ENCODE peak calls at places on chromosome 15, in seven cellular contexts. One of them, this sample, is unnamed.
A peak's percentile ranks its signal among the peaks of the same experiment; 100 is the strongest.

GRCh38 chr15:44666208-44667038 is 3.0 kb upstream of the SPG11 start:
- DNase-seq in coronary artery: no peak
- DNase-seq in sigmoid colon: no peak
- DNase-seq in BJ: no peak
- DNase-seq in nephron progenitor cell: no peak
- DNase-seq in endothelial cell: no peak
- DNase-seq in cardiac muscle cell: no peak
- DNase-seq in this sample: no peak

GRCh38 chr15:76340198-76340801 is 3.7 kb downstream of the ISL2 start:
- DNase-seq in endothelial cell: no peak
- DNase-seq in nephron progenitor cell: peak; percentile 49
- DNase-seq in sigmoid colon: no peak
- DNase-seq in cardiac muscle cell: peak; percentile 49
- DNase-seq in coronary artery: no peak
- DNase-seq in BJ: no peak
- DNase-seq in this sample: peak; percentile 69

GRCh38 chr15:61530769-61531168 is 301.7 kb upstream of the RORA start:
- DNase-seq in BJ: no peak
- DNase-seq in nephron progenitor cell: no peak
- DNase-seq in coronary artery: no peak
- DNase-seq in sigmoid colon: no peak
- DNase-seq in endothelial cell: peak; percentile 55
- DNase-seq in cardiac muscle cell: no peak
- DNase-seq in this sample: no peak

GRCh38 chr15:59176653-59177444 is 29.8 kb upstream of the LDHAL6B start:
- DNase-seq in coronary artery: no peak
- DNase-seq in BJ: no peak
- DNase-seq in sigmoid colon: no peak
- DNase-seq in endothelial cell: no peak
- DNase-seq in cardiac muscle cell: no peak
- DNase-seq in nephron progenitor cell: no peak
- DNase-seq in this sample: no peak

GRCh38 chr15:67914537-67915373 is 74.9 kb upstream of the RNU6-1 start:
- DNase-seq in nephron progenitor cell: peak; percentile 58
- DNase-seq in BJ: no peak
- DNase-seq in cardiac muscle cell: peak; percentile 79
- DNase-seq in sigmoid colon: peak; percentile 92
- DNase-seq in coronary artery: peak; percentile 82
- DNase-seq in endothelial cell: peak; percentile 14
- DNase-seq in this sample: peak; percentile 75

GRCh38 chr15:81491414-81492101 is 117.5 kb upstream of the TMC3 start:
- DNase-seq in sigmoid colon: no peak
- DNase-seq in BJ: no peak
- DNase-seq in nephron progenitor cell: no peak
- DNase-seq in endothelial cell: no peak
- DNase-seq in coronary artery: no peak
- DNase-seq in cardiac muscle cell: no peak
- DNase-seq in this sample: no peak

GRCh38 chr15:34241376-34242350 is 16.8 kb downstream of the EMC4 start:
- DNase-seq in sigmoid colon: no peak
- DNase-seq in coronary artery: no peak
- DNase-seq in endothelial cell: peak; percentile 32
- DNase-seq in nephron progenitor cell: no peak
- DNase-seq in cardiac muscle cell: peak; percentile 48
- DNase-seq in BJ: no peak
- DNase-seq in this sample: no peak

GRCh38 chr15:89486726-89487050 is 9.7 kb downstream of the RHCG start:
- DNase-seq in sigmoid colon: no peak
- DNase-seq in cardiac muscle cell: no peak
- DNase-seq in nephron progenitor cell: no peak
- DNase-seq in BJ: no peak
- DNase-seq in endothelial cell: no peak
- DNase-seq in coronary artery: no peak
- DNase-seq in this sample: no peak

GRCh38 chr15:74041311-74041756 is 41.0 kb downstream of the GOLGA6A start:
- DNase-seq in cardiac muscle cell: no peak
- DNase-seq in coronary artery: no peak
- DNase-seq in sigmoid colon: no peak
- DNase-seq in BJ: no peak
- DNase-seq in endothelial cell: no peak
- DNase-seq in nephron progenitor cell: no peak
- DNase-seq in this sample: no peak

GRCh38 chr15:41882689-41883483 is 11.0 kb downstream of the SPTBN5 start:
- DNase-seq in sigmoid colon: no peak
- DNase-seq in cardiac muscle cell: no peak
- DNase-seq in BJ: no peak
- DNase-seq in coronary artery: no peak
- DNase-seq in endothelial cell: no peak
- DNase-seq in nephron progenitor cell: no peak
- DNase-seq in this sample: no peak

GRCh38 chr15:74289671-74290070 is 53.5 kb downstream of the CCDC33 start:
- DNase-seq in endothelial cell: no peak
- DNase-seq in nephron progenitor cell: no peak
- DNase-seq in BJ: no peak
- DNase-seq in sigmoid colon: no peak
- DNase-seq in coronary artery: no peak
- DNase-seq in cardiac muscle cell: no peak
- DNase-seq in this sample: no peak

GRCh38 chr15:76844096-76844495 is 61.0 kb downstream of the SCAPER start:
- DNase-seq in coronary artery: no peak
- DNase-seq in BJ: no peak
- DNase-seq in endothelial cell: no peak
- DNase-seq in cardiac muscle cell: no peak
- DNase-seq in nephron progenitor cell: no peak
- DNase-seq in sigmoid colon: no peak
- DNase-seq in this sample: no peak

GRCh38 chr15:28899061-28899738 is 13.4 kb downstream of the APBA2 start:
- DNase-seq in endothelial cell: no peak
- DNase-seq in coronary artery: no peak
- DNase-seq in nephron progenitor cell: no peak
- DNase-seq in BJ: no peak
- DNase-seq in sigmoid colon: peak; percentile 33
- DNase-seq in cardiac muscle cell: no peak
- DNase-seq in this sample: no peak

GRCh38 chr15:64681424-64682024 is 93.9 kb downstream of the RBPMS2 start:
- DNase-seq in coronary artery: no peak
- DNase-seq in BJ: no peak
- DNase-seq in endothelial cell: peak; percentile 61
- DNase-seq in cardiac muscle cell: peak; percentile 88
- DNase-seq in nephron progenitor cell: peak; percentile 36
- DNase-seq in sigmoid colon: no peak
- DNase-seq in this sample: peak; percentile 31

GRCh38 chr15:76196286-76196948 is 114.9 kb downstream of the ETFA start:
- DNase-seq in cardiac muscle cell: peak; percentile 30
- DNase-seq in coronary artery: no peak
- DNase-seq in sigmoid colon: peak; percentile 95
- DNase-seq in nephron progenitor cell: peak; percentile 46
- DNase-seq in endothelial cell: no peak
- DNase-seq in BJ: peak; percentile 63
- DNase-seq in this sample: no peak

GRCh38 chr15:71746719-71747118 is 63.6 kb upstream of the NR2E3 start:
- DNase-seq in BJ: no peak
- DNase-seq in nephron progenitor cell: no peak
- DNase-seq in endothelial cell: no peak
- DNase-seq in coronary artery: no peak
- DNase-seq in cardiac muscle cell: no peak
- DNase-seq in sigmoid colon: no peak
- DNase-seq in this sample: no peak

GRCh38 chr15:79168922-79169322 is 78.3 kb upstream of the RASGRF1 start:
- DNase-seq in nephron progenitor cell: peak; percentile 37
- DNase-seq in endothelial cell: peak; percentile 15
- DNase-seq in coronary artery: peak; percentile 59
- DNase-seq in BJ: no peak
- DNase-seq in sigmoid colon: no peak
- DNase-seq in cardiac muscle cell: peak; percentile 72
- DNase-seq in this sample: peak; percentile 54

GRCh38 chr15:67836477-67836876 is 3.4 kb downstream of the RNU6-1 start:
- DNase-seq in coronary artery: no peak
- DNase-seq in sigmoid colon: peak; percentile 63
- DNase-seq in cardiac muscle cell: peak; percentile 61
- DNase-seq in BJ: no peak
- DNase-seq in endothelial cell: peak; percentile 62
- DNase-seq in nephron progenitor cell: no peak
- DNase-seq in this sample: peak; percentile 66

GRCh38 chr15:35514759-35515158 is 31.2 kb downstream of the DPH6 start:
- DNase-seq in nephron progenitor cell: no peak
- DNase-seq in coronary artery: no peak
- DNase-seq in cardiac muscle cell: no peak
- DNase-seq in BJ: peak; percentile 7
- DNase-seq in sigmoid colon: no peak
- DNase-seq in endothelial cell: no peak
- DNase-seq in this sample: no peak

GRCh38 chr15:70181626-70182255 is 84.0 kb upstream of the TLE3 start:
- DNase-seq in BJ: no peak
- DNase-seq in nephron progenitor cell: no peak
- DNase-seq in endothelial cell: no peak
- DNase-seq in cardiac muscle cell: peak; percentile 67
- DNase-seq in coronary artery: no peak
- DNase-seq in sigmoid colon: peak; percentile 3
- DNase-seq in this sample: no peak

GRCh38 chr15:70186152-70186551 is 88.4 kb upstream of the TLE3 start:
- DNase-seq in endothelial cell: no peak
- DNase-seq in nephron progenitor cell: no peak
- DNase-seq in cardiac muscle cell: no peak
- DNase-seq in coronary artery: no peak
- DNase-seq in sigmoid colon: peak; percentile 48
- DNase-seq in BJ: no peak
- DNase-seq in this sample: peak; percentile 61

GRCh38 chr15:70180186-70180875 is 82.6 kb upstream of the TLE3 start:
- DNase-seq in BJ: no peak
- DNase-seq in sigmoid colon: peak; percentile 40
- DNase-seq in coronary artery: no peak
- DNase-seq in endothelial cell: no peak
- DNase-seq in cardiac muscle cell: no peak
- DNase-seq in nephron progenitor cell: no peak
- DNase-seq in this sample: no peak

GRCh38 chr15:70185251-70185711 is 87.6 kb upstream of the TLE3 start:
- DNase-seq in sigmoid colon: no peak
- DNase-seq in endothelial cell: no peak
- DNase-seq in coronary artery: no peak
- DNase-seq in cardiac muscle cell: no peak
- DNase-seq in nephron progenitor cell: no peak
- DNase-seq in BJ: no peak
- DNase-seq in this sample: no peak

GRCh38 chr15:70182858-70183695 is 85.4 kb upstream of the TLE3 start:
- DNase-seq in sigmoid colon: peak; percentile 20
- DNase-seq in BJ: no peak
- DNase-seq in nephron progenitor cell: no peak
- DNase-seq in endothelial cell: no peak
- DNase-seq in coronary artery: no peak
- DNase-seq in cardiac muscle cell: no peak
- DNase-seq in this sample: no peak
- TF ChIP-seq CTCF in sigmoid colon: no peak
- TF ChIP-seq CTCF in BJ: no peak
- TF ChIP-seq CTCF in nephron progenitor cell: no peak
- TF ChIP-seq CTCF in endothelial cell: no peak
- TF ChIP-seq CTCF in coronary artery: no peak
- TF ChIP-seq CTCF in cardiac muscle cell: peak; percentile 9
- TF ChIP-seq CTCF in this sample: no peak

GRCh38 chr15:56891852-56892251 is 26.6 kb upstream of the TCF12 start:
- DNase-seq in sigmoid colon: no peak
- DNase-seq in coronary artery: no peak
- DNase-seq in BJ: no peak
- DNase-seq in endothelial cell: no peak
- DNase-seq in nephron progenitor cell: no peak
- DNase-seq in cardiac muscle cell: no peak
- DNase-seq in this sample: no peak
- TF ChIP-seq CTCF in sigmoid colon: no peak
- TF ChIP-seq CTCF in coronary artery: no peak
- TF ChIP-seq CTCF in BJ: no peak
- TF ChIP-seq CTCF in endothelial cell: no peak
- TF ChIP-seq CTCF in nephron progenitor cell: no peak
- TF ChIP-seq CTCF in cardiac muscle cell: no peak
- TF ChIP-seq CTCF in this sample: no peak

GRCh38 chr15:85312925-85313324 is 67.5 kb upstream of the AKAP13 start:
- DNase-seq in sigmoid colon: no peak
- DNase-seq in coronary artery: no peak
- DNase-seq in endothelial cell: no peak
- DNase-seq in nephron progenitor cell: no peak
- DNase-seq in cardiac muscle cell: no peak
- DNase-seq in BJ: no peak
- DNase-seq in this sample: no peak
- TF ChIP-seq CTCF in sigmoid colon: no peak
- TF ChIP-seq CTCF in coronary artery: no peak
- TF ChIP-seq CTCF in endothelial cell: no peak
- TF ChIP-seq CTCF in nephron progenitor cell: no peak
- TF ChIP-seq CTCF in cardiac muscle cell: peak; percentile 48
- TF ChIP-seq CTCF in BJ: peak; percentile 45
- TF ChIP-seq CTCF in this sample: no peak

GRCh38 chr15:66084704-66085103 is 168.8 kb downstream of the MEGF11 start:
- DNase-seq in endothelial cell: no peak
- DNase-seq in coronary artery: no peak
- DNase-seq in cardiac muscle cell: no peak
- DNase-seq in BJ: no peak
- DNase-seq in nephron progenitor cell: no peak
- DNase-seq in sigmoid colon: peak; percentile 21
- DNase-seq in this sample: no peak

GRCh38 chr15:66078929-66079275 is 174.6 kb downstream of the MEGF11 start:
- DNase-seq in sigmoid colon: peak; percentile 30
- DNase-seq in cardiac muscle cell: no peak
- DNase-seq in endothelial cell: no peak
- DNase-seq in BJ: no peak
- DNase-seq in coronary artery: no peak
- DNase-seq in nephron progenitor cell: no peak
- DNase-seq in this sample: no peak

GRCh38 chr15:66078196-66078928 is 175.2 kb downstream of the MEGF11 start:
- DNase-seq in nephron progenitor cell: no peak
- DNase-seq in sigmoid colon: peak; percentile 40
- DNase-seq in coronary artery: no peak
- DNase-seq in cardiac muscle cell: peak; percentile 27
- DNase-seq in endothelial cell: no peak
- DNase-seq in BJ: no peak
- DNase-seq in this sample: no peak

GRCh38 chr15:66077320-66077663 is 176.3 kb downstream of the MEGF11 start:
- DNase-seq in BJ: no peak
- DNase-seq in cardiac muscle cell: no peak
- DNase-seq in sigmoid colon: no peak
- DNase-seq in coronary artery: no peak
- DNase-seq in endothelial cell: no peak
- DNase-seq in nephron progenitor cell: no peak
- DNase-seq in this sample: no peak

DNA sequence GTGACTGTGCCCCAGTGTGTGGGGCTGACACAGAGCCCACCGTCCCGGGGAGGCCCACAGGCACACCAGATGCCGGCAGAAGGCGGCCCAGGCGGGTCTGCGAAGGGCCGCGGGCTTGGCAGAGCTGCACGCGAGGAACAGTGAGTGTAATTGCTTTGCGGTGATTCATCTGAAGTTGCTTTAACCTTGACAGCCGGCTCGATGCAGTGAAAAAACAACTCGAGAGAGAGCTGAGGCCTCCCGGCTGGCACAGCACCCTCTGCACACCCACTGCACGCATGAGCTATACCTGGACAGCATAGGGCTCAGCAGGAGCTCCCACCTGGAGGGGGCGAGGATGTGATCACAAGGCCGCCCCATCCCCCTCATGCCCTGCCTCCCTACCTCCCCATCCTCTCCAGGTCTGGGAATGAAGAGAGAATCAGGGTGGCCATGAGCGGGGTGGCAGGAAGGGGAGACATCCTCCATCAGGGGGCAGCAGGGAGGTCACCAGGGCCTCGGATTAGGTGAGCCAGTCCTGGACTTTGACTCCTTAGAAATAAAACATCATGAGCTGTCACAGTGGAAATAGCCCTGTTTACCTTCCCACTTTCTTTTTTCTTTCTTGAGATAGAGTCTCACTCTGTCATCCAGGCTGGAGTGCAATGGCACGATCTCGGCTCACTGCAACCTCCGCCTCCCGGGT is 172.6 kb downstream of the MEGF11 start:
- DNase-seq in sigmoid colon: peak; percentile 58
- DNase-seq in coronary artery: no peak
- DNase-seq in endothelial cell: peak; percentile 36
- DNase-seq in nephron progenitor cell: peak; percentile 53
- DNase-seq in BJ: no peak
- DNase-seq in cardiac muscle cell: no peak
- DNase-seq in this sample: peak; percentile 40
- TF ChIP-seq CTCF in sigmoid colon: no peak
- TF ChIP-seq CTCF in coronary artery: no peak
- TF ChIP-seq CTCF in endothelial cell: no peak
- TF ChIP-seq CTCF in nephron progenitor cell: peak; percentile 38
- TF ChIP-seq CTCF in BJ: no peak
- TF ChIP-seq CTCF in cardiac muscle cell: no peak
- TF ChIP-seq CTCF in this sample: no peak

This sample was measured in glutamatergic neuron.